ENCODE peak calls at places on chromosome 4, in nine cellular contexts. Y is activated CD4-positive, alpha-beta T cell treated with anti-CD3 and anti-CD28 coated beads, Interleukin-2, amount 10 ng/mL, durations not matched to agents 7 days and 5 days; D is iris pigment epithelial cell; M is NCI-H524; C is T-helper 2 cell; B is fibroblast of lung; Z is GM20000; I is stimulated activated CD4-positive, alpha-beta T cell treated with anti-CD3 and anti-CD28 coated beads, Interleukin-15, amount 100 ng/mL, for 24 hours; N is pancreas. A is an unnamed sample.

GRCh38 chr4:77861500-77861899 is 1.1 kb upstream of the MRPL1 start:
- DNase-seq in Y (no peak), D (peak; percentile 27), M (no peak), C (peak; percentile 92), B (no peak), Z (no peak), I (peak; percentile 27), N (no peak), A (no peak)

GRCh38 chr4:48813984-48814383 is 16.9 kb upstream of the OCIAD1 start:
- DNase-seq in Y (no peak), D (no peak), M (peak; percentile 95), C (no peak), B (no peak), Z (peak; percentile 51), I (no peak), N (no peak), A (no peak)

GRCh38 chr4:64272432-64272831 is 136.8 kb downstream of the TECRL start:
- DNase-seq in Y (no peak), D (no peak), M (no peak), C (no peak), B (no peak), Z (no peak), I (no peak), N (no peak), A (peak; percentile 1)

GRCh38 chr4:103099691-103100392 is at the start of gene BDH2:
- DNase-seq in Y (peak; percentile 77), D (peak; percentile 98), M (peak; percentile 44), C (peak; percentile 93), B (peak; percentile 99), Z (peak; percentile 80), I (peak; percentile 47), N (no peak), A (peak; percentile 91)

GRCh38 chr4:38078590-38079381 is 118.6 kb downstream of the PTTG2 start:
- DNase-seq in Y (no peak), D (peak; percentile 94), M (no peak), C (no peak), B (peak; percentile 95), Z (no peak), I (no peak), N (no peak), A (peak; percentile 22)

GRCh38 chr4:152014280-152014679 is 253.5 kb upstream of the GATB start:
- DNase-seq in Y (peak; percentile 73), D (no peak), M (no peak), C (peak; percentile 77), B (no peak), Z (peak; percentile 33), I (peak; percentile 59), N (no peak), A (no peak)

GRCh38 chr4:5615496-5616075 is 92.8 kb downstream of the EVC2 start:
- DNase-seq in Y (no peak), D (no peak), M (no peak), C (no peak), B (no peak), Z (no peak), I (no peak), N (no peak), A (no peak)

GRCh38 chr4:98358630-98359248 is 97.6 kb downstream of the RAP1GDS1 start:
- DNase-seq in Y (no peak), D (no peak), M (no peak), C (no peak), B (no peak), Z (no peak), I (no peak), N (no peak), A (no peak)

GRCh38 chr4:77994194-77994721 is 62.9 kb upstream of the FRAS1 start:
- DNase-seq in Y (peak; percentile 16), D (peak; percentile 79), M (no peak), C (peak; percentile 3), B (peak; percentile 71), Z (peak; percentile 36), I (no peak), N (no peak), A (peak; percentile 58)

GRCh38 chr4:147683172-147683571 is 791 bp downstream of the PRMT9 start:
- DNase-seq in Y (peak; percentile 22), D (peak; percentile 44), M (no peak), C (peak; percentile 55), B (peak; percentile 47), Z (peak; percentile 38), I (peak; percentile 18), N (no peak), A (peak; percentile 62)

GRCh38 chr4:117064297-117064696 is 21.1 kb downstream of the TRAM1L1 start:
- DNase-seq in Y (no peak), D (peak; percentile 34), M (no peak), C (no peak), B (no peak), Z (no peak), I (no peak), N (no peak), A (no peak)

GRCh38 chr4:175308236-175308635 is 390.1 kb downstream of the ADAM29 start:
- DNase-seq in Y (no peak), D (peak; percentile 68), M (no peak), C (no peak), B (peak; percentile 12), Z (no peak), I (no peak), N (no peak), A (peak; percentile 21)

GRCh38 chr4:137735561-137736104 is 203.3 kb upstream of the PCDH18 start:
- DNase-seq in Y (no peak), D (no peak), M (no peak), C (no peak), B (no peak), Z (no peak), I (no peak), N (no peak), A (no peak)

GRCh38 chr4:32172086-32172485 is 1451.9 kb downstream of the PCDH7 start:
- DNase-seq in Y (no peak), D (no peak), M (no peak), C (no peak), B (no peak), Z (no peak), I (no peak), N (no peak), A (no peak)

GRCh38 chr4:168183717-168184571 is 91.6 kb downstream of the ANXA10 start:
- DNase-seq in Y (no peak), D (peak; percentile 51), M (no peak), C (peak; percentile 34), B (peak; percentile 69), Z (peak; percentile 32), I (no peak), N (no peak), A (peak; percentile 42)

GRCh38 chr4:142701017-142701416 is 145.1 kb downstream of the INPP4B start:
- DNase-seq in Y (no peak), D (no peak), M (no peak), C (peak; percentile 50), B (no peak), Z (no peak), I (no peak), N (no peak), A (no peak)

GRCh38 chr4:9811796-9812195 is 30.4 kb downstream of the DRD5 start:
- DNase-seq in Y (no peak), D (no peak), M (no peak), C (no peak), B (no peak), Z (no peak), I (no peak), N (no peak), A (no peak)

GRCh38 chr4:138182838-138183426 is 59.2 kb downstream of the SLC7A11 start:
- DNase-seq in Y (no peak), D (peak; percentile 88), M (peak; percentile 1), C (peak; percentile 38), B (peak; percentile 85), Z (peak; percentile 15), I (no peak), N (no peak), A (peak; percentile 40)

GRCh38 chr4:168574581-168575295 is 77.9 kb downstream of the PALLD start:
- DNase-seq in Y (no peak), D (peak; percentile 69), M (peak; percentile 8), C (no peak), B (no peak), Z (no peak), I (no peak), N (no peak), A (no peak)

GRCh38 chr4:72341432-72341820 is 227.6 kb downstream of the ADAMTS3 start:
- DNase-seq in Y (no peak), D (no peak), M (no peak), C (no peak), B (no peak), Z (no peak), I (no peak), N (no peak), A (no peak)

GRCh38 chr4:168877779-168878491 is 132.1 kb downstream of the CBR4 start:
- DNase-seq in Y (peak; percentile 17), D (no peak), M (no peak), C (peak; percentile 42), B (peak; percentile 39), Z (peak; percentile 68), I (peak; percentile 48), N (peak; percentile 83), A (peak; percentile 56)

GRCh38 chr4:31557444-31557843 is 837.3 kb downstream of the PCDH7 start:
- DNase-seq in Y (no peak), D (no peak), M (no peak), C (no peak), B (peak; percentile 2), Z (no peak), I (no peak), N (no peak), A (no peak)

A was measured in AG20443.